ENCODE peak calls at places on chromosomes 12 and 14, in ten cellular contexts. One of them, this sample, is unnamed.

GRCh38 chr12:94187351-94187750 is 39.0 kb downstream of the PLXNC1 start:
- DNase-seq in non-pigmented ciliary epithelial cell: no peak
- DNase-seq in stimulated activated CD4-positive, alpha-beta T cell treated with anti-CD3 and anti-CD28 coated beads, Interleukin-4, amount 100 ng/mL, for 4 hours: no peak
- DNase-seq in Kasumi-1: no peak
- DNase-seq in amniotic stem cell: no peak
- DNase-seq in NCI-H82: no peak
- DNase-seq in amniotic epithelial cell: no peak
- DNase-seq in transverse colon: no peak
- DNase-seq in AG09319: peak; percentile 25
- DNase-seq in CD8-positive, alpha-beta memory T cell: no peak
- DNase-seq in this sample: no peak

GRCh38 chr12:48863296-48863695 is 2.4 kb downstream of the RND1 start:
- DNase-seq in non-pigmented ciliary epithelial cell: no peak
- DNase-seq in NCI-H82: no peak
- DNase-seq in amniotic stem cell: no peak
- DNase-seq in stimulated activated CD4-positive, alpha-beta T cell treated with anti-CD3 and anti-CD28 coated beads, Interleukin-4, amount 100 ng/mL, for 4 hours: no peak
- DNase-seq in transverse colon: no peak
- DNase-seq in AG09319: no peak
- DNase-seq in CD8-positive, alpha-beta memory T cell: no peak
- DNase-seq in amniotic epithelial cell: no peak
- DNase-seq in Kasumi-1: no peak
- DNase-seq in this sample: no peak

GRCh38 chr12:76445469-76445868 is 97.3 kb upstream of the BBS10 start:
- DNase-seq in amniotic epithelial cell: no peak
- DNase-seq in non-pigmented ciliary epithelial cell: no peak
- DNase-seq in transverse colon: no peak
- DNase-seq in CD8-positive, alpha-beta memory T cell: no peak
- DNase-seq in Kasumi-1: no peak
- DNase-seq in amniotic stem cell: no peak
- DNase-seq in NCI-H82: no peak
- DNase-seq in AG09319: no peak
- DNase-seq in stimulated activated CD4-positive, alpha-beta T cell treated with anti-CD3 and anti-CD28 coated beads, Interleukin-4, amount 100 ng/mL, for 4 hours: no peak
- DNase-seq in this sample: no peak

GRCh38 chr14:36057452-36058142 is 118.9 kb downstream of the PTCSC3 start:
- DNase-seq in CD8-positive, alpha-beta memory T cell: no peak
- DNase-seq in Kasumi-1: no peak
- DNase-seq in NCI-H82: no peak
- DNase-seq in amniotic epithelial cell: no peak
- DNase-seq in transverse colon: no peak
- DNase-seq in non-pigmented ciliary epithelial cell: no peak
- DNase-seq in stimulated activated CD4-positive, alpha-beta T cell treated with anti-CD3 and anti-CD28 coated beads, Interleukin-4, amount 100 ng/mL, for 4 hours: no peak
- DNase-seq in AG09319: no peak
- DNase-seq in amniotic stem cell: no peak
- DNase-seq in this sample: no peak

GRCh38 chr14:51554339-51554920 is 97.3 kb upstream of the FRMD6 start:
- DNase-seq in stimulated activated CD4-positive, alpha-beta T cell treated with anti-CD3 and anti-CD28 coated beads, Interleukin-4, amount 100 ng/mL, for 4 hours: no peak
- DNase-seq in CD8-positive, alpha-beta memory T cell: no peak
- DNase-seq in non-pigmented ciliary epithelial cell: peak; percentile 94
- DNase-seq in transverse colon: no peak
- DNase-seq in amniotic epithelial cell: peak; percentile 77
- DNase-seq in NCI-H82: no peak
- DNase-seq in Kasumi-1: no peak
- DNase-seq in AG09319: peak; percentile 25
- DNase-seq in amniotic stem cell: peak; percentile 15
- DNase-seq in this sample: no peak

GRCh38 chr12:42716521-42716920 is 127.0 kb upstream of the PRICKLE1 start:
- DNase-seq in NCI-H82: no peak
- DNase-seq in stimulated activated CD4-positive, alpha-beta T cell treated with anti-CD3 and anti-CD28 coated beads, Interleukin-4, amount 100 ng/mL, for 4 hours: no peak
- DNase-seq in transverse colon: no peak
- DNase-seq in Kasumi-1: no peak
- DNase-seq in CD8-positive, alpha-beta memory T cell: no peak
- DNase-seq in amniotic epithelial cell: peak; percentile 78
- DNase-seq in amniotic stem cell: no peak
- DNase-seq in AG09319: no peak
- DNase-seq in non-pigmented ciliary epithelial cell: no peak
- DNase-seq in this sample: no peak

GRCh38 chr12:50728417-50728816 is 35.5 kb upstream of the ATF1 start:
- DNase-seq in transverse colon: no peak
- DNase-seq in amniotic epithelial cell: no peak
- DNase-seq in AG09319: no peak
- DNase-seq in CD8-positive, alpha-beta memory T cell: no peak
- DNase-seq in stimulated activated CD4-positive, alpha-beta T cell treated with anti-CD3 and anti-CD28 coated beads, Interleukin-4, amount 100 ng/mL, for 4 hours: no peak
- DNase-seq in amniotic stem cell: no peak
- DNase-seq in Kasumi-1: no peak
- DNase-seq in NCI-H82: no peak
- DNase-seq in non-pigmented ciliary epithelial cell: no peak
- DNase-seq in this sample: no peak

GRCh38 chr12:104219908-104220404 is 4.4 kb downstream of the TXNRD1 start:
- DNase-seq in CD8-positive, alpha-beta memory T cell: no peak
- DNase-seq in AG09319: peak; percentile 70
- DNase-seq in amniotic stem cell: peak; percentile 78
- DNase-seq in non-pigmented ciliary epithelial cell: peak; percentile 47
- DNase-seq in NCI-H82: no peak
- DNase-seq in stimulated activated CD4-positive, alpha-beta T cell treated with anti-CD3 and anti-CD28 coated beads, Interleukin-4, amount 100 ng/mL, for 4 hours: peak; percentile 43
- DNase-seq in transverse colon: peak; percentile 32
- DNase-seq in amniotic epithelial cell: peak; percentile 93
- DNase-seq in Kasumi-1: peak; percentile 39
- DNase-seq in this sample: peak; percentile 13

GRCh38 chr12:57765003-57765697 is 1.7 kb downstream of the CYP27B1 start:
- DNase-seq in amniotic stem cell: no peak
- DNase-seq in stimulated activated CD4-positive, alpha-beta T cell treated with anti-CD3 and anti-CD28 coated beads, Interleukin-4, amount 100 ng/mL, for 4 hours: peak; percentile 64
- DNase-seq in CD8-positive, alpha-beta memory T cell: peak; percentile 32
- DNase-seq in amniotic epithelial cell: peak; percentile 16
- DNase-seq in non-pigmented ciliary epithelial cell: no peak
- DNase-seq in AG09319: no peak
- DNase-seq in transverse colon: peak; percentile 64
- DNase-seq in Kasumi-1: peak; percentile 59
- DNase-seq in NCI-H82: peak; percentile 58
- DNase-seq in this sample: no peak

GRCh38 chr12:113445544-113446176 is 23.5 kb downstream of the SDSL start:
- DNase-seq in amniotic stem cell: no peak
- DNase-seq in Kasumi-1: peak; percentile 64
- DNase-seq in CD8-positive, alpha-beta memory T cell: no peak
- DNase-seq in AG09319: no peak
- DNase-seq in non-pigmented ciliary epithelial cell: no peak
- DNase-seq in NCI-H82: no peak
- DNase-seq in stimulated activated CD4-positive, alpha-beta T cell treated with anti-CD3 and anti-CD28 coated beads, Interleukin-4, amount 100 ng/mL, for 4 hours: no peak
- DNase-seq in transverse colon: no peak
- DNase-seq in amniotic epithelial cell: peak; percentile 23
- DNase-seq in this sample: no peak

GRCh38 chr14:54567634-54568561 is 970 bp downstream of the SAMD4A start:
- DNase-seq in NCI-H82: peak; percentile 30
- DNase-seq in Kasumi-1: peak; percentile 32
- DNase-seq in stimulated activated CD4-positive, alpha-beta T cell treated with anti-CD3 and anti-CD28 coated beads, Interleukin-4, amount 100 ng/mL, for 4 hours: peak; percentile 27
- DNase-seq in non-pigmented ciliary epithelial cell: no peak
- DNase-seq in CD8-positive, alpha-beta memory T cell: peak; percentile 14
- DNase-seq in amniotic epithelial cell: peak; percentile 53
- DNase-seq in transverse colon: peak; percentile 49
- DNase-seq in AG09319: no peak
- DNase-seq in amniotic stem cell: no peak
- DNase-seq in this sample: peak; percentile 23

GRCh38 chr14:89564999-89565398 is 148.0 kb upstream of the FOXN3 start:
- DNase-seq in AG09319: no peak
- DNase-seq in Kasumi-1: no peak
- DNase-seq in transverse colon: no peak
- DNase-seq in amniotic epithelial cell: no peak
- DNase-seq in NCI-H82: no peak
- DNase-seq in CD8-positive, alpha-beta memory T cell: no peak
- DNase-seq in stimulated activated CD4-positive, alpha-beta T cell treated with anti-CD3 and anti-CD28 coated beads, Interleukin-4, amount 100 ng/mL, for 4 hours: no peak
- DNase-seq in non-pigmented ciliary epithelial cell: no peak
- DNase-seq in amniotic stem cell: no peak
- DNase-seq in this sample: no peak

GRCh38 chr12:55946553-55946952 is 15.6 kb downstream of the DGKA start:
- DNase-seq in transverse colon: no peak
- DNase-seq in amniotic stem cell: no peak
- DNase-seq in NCI-H82: no peak
- DNase-seq in AG09319: no peak
- DNase-seq in CD8-positive, alpha-beta memory T cell: no peak
- DNase-seq in stimulated activated CD4-positive, alpha-beta T cell treated with anti-CD3 and anti-CD28 coated beads, Interleukin-4, amount 100 ng/mL, for 4 hours: no peak
- DNase-seq in Kasumi-1: no peak
- DNase-seq in amniotic epithelial cell: no peak
- DNase-seq in non-pigmented ciliary epithelial cell: no peak
- DNase-seq in this sample: no peak

GRCh38 chr12:46385439-46385838 is 12.9 kb upstream of the SLC38A2 start:
- DNase-seq in transverse colon: no peak
- DNase-seq in Kasumi-1: no peak
- DNase-seq in non-pigmented ciliary epithelial cell: no peak
- DNase-seq in stimulated activated CD4-positive, alpha-beta T cell treated with anti-CD3 and anti-CD28 coated beads, Interleukin-4, amount 100 ng/mL, for 4 hours: no peak
- DNase-seq in CD8-positive, alpha-beta memory T cell: no peak
- DNase-seq in amniotic stem cell: no peak
- DNase-seq in AG09319: no peak
- DNase-seq in amniotic epithelial cell: no peak
- DNase-seq in NCI-H82: no peak
- DNase-seq in this sample: no peak

GRCh38 chr12:51639361-51639760 is 48.3 kb downstream of the SCN8A start:
- DNase-seq in amniotic stem cell: no peak
- DNase-seq in stimulated activated CD4-positive, alpha-beta T cell treated with anti-CD3 and anti-CD28 coated beads, Interleukin-4, amount 100 ng/mL, for 4 hours: no peak
- DNase-seq in non-pigmented ciliary epithelial cell: no peak
- DNase-seq in NCI-H82: no peak
- DNase-seq in AG09319: no peak
- DNase-seq in CD8-positive, alpha-beta memory T cell: no peak
- DNase-seq in Kasumi-1: no peak
- DNase-seq in amniotic epithelial cell: no peak
- DNase-seq in transverse colon: no peak
- DNase-seq in this sample: no peak

GRCh38 chr14:98393527-98393926 is 878.5 kb downstream of the BCL11B start:
- DNase-seq in stimulated activated CD4-positive, alpha-beta T cell treated with anti-CD3 and anti-CD28 coated beads, Interleukin-4, amount 100 ng/mL, for 4 hours: no peak
- DNase-seq in non-pigmented ciliary epithelial cell: no peak
- DNase-seq in Kasumi-1: no peak
- DNase-seq in amniotic epithelial cell: no peak
- DNase-seq in amniotic stem cell: no peak
- DNase-seq in AG09319: no peak
- DNase-seq in transverse colon: no peak
- DNase-seq in NCI-H82: no peak
- DNase-seq in CD8-positive, alpha-beta memory T cell: no peak
- DNase-seq in this sample: no peak

GRCh38 chr12:55957106-55957859 is 8.6 kb downstream of the PMEL start:
- DNase-seq in Kasumi-1: no peak
- DNase-seq in NCI-H82: no peak
- DNase-seq in non-pigmented ciliary epithelial cell: no peak
- DNase-seq in CD8-positive, alpha-beta memory T cell: no peak
- DNase-seq in transverse colon: peak; percentile 58
- DNase-seq in amniotic stem cell: no peak
- DNase-seq in stimulated activated CD4-positive, alpha-beta T cell treated with anti-CD3 and anti-CD28 coated beads, Interleukin-4, amount 100 ng/mL, for 4 hours: no peak
- DNase-seq in AG09319: no peak
- DNase-seq in amniotic epithelial cell: no peak
- DNase-seq in this sample: no peak

GRCh38 chr12:131711551-131712205 is 788 bp downstream of the SFSWAP start:
- DNase-seq in amniotic epithelial cell: no peak
- DNase-seq in AG09319: no peak
- DNase-seq in NCI-H82: peak; percentile 45
- DNase-seq in stimulated activated CD4-positive, alpha-beta T cell treated with anti-CD3 and anti-CD28 coated beads, Interleukin-4, amount 100 ng/mL, for 4 hours: no peak
- DNase-seq in non-pigmented ciliary epithelial cell: no peak
- DNase-seq in transverse colon: no peak
- DNase-seq in amniotic stem cell: no peak
- DNase-seq in Kasumi-1: peak; percentile 28
- DNase-seq in CD8-positive, alpha-beta memory T cell: no peak
- DNase-seq in this sample: no peak

GRCh38 chr12:103012884-103013283 is 55.4 kb downstream of the ASCL1 start:
- DNase-seq in amniotic stem cell: no peak
- DNase-seq in non-pigmented ciliary epithelial cell: no peak
- DNase-seq in amniotic epithelial cell: no peak
- DNase-seq in AG09319: no peak
- DNase-seq in Kasumi-1: no peak
- DNase-seq in NCI-H82: peak; percentile 14
- DNase-seq in stimulated activated CD4-positive, alpha-beta T cell treated with anti-CD3 and anti-CD28 coated beads, Interleukin-4, amount 100 ng/mL, for 4 hours: no peak
- DNase-seq in CD8-positive, alpha-beta memory T cell: no peak
- DNase-seq in transverse colon: no peak
- DNase-seq in this sample: no peak

GRCh38 chr14:57866199-57866755 is 385 bp upstream of the SLC35F4 start:
- DNase-seq in amniotic epithelial cell: no peak
- DNase-seq in amniotic stem cell: no peak
- DNase-seq in non-pigmented ciliary epithelial cell: no peak
- DNase-seq in stimulated activated CD4-positive, alpha-beta T cell treated with anti-CD3 and anti-CD28 coated beads, Interleukin-4, amount 100 ng/mL, for 4 hours: no peak
- DNase-seq in NCI-H82: peak; percentile 95
- DNase-seq in Kasumi-1: no peak
- DNase-seq in transverse colon: no peak
- DNase-seq in CD8-positive, alpha-beta memory T cell: no peak
- DNase-seq in AG09319: no peak
- DNase-seq in this sample: no peak

GRCh38 chr12:69240625-69240984 is 1.2 kb downstream of the CPSF6 start:
- DNase-seq in amniotic stem cell: no peak
- DNase-seq in transverse colon: no peak
- DNase-seq in CD8-positive, alpha-beta memory T cell: no peak
- DNase-seq in NCI-H82: peak; percentile 47
- DNase-seq in amniotic epithelial cell: no peak
- DNase-seq in AG09319: no peak
- DNase-seq in non-pigmented ciliary epithelial cell: no peak
- DNase-seq in stimulated activated CD4-positive, alpha-beta T cell treated with anti-CD3 and anti-CD28 coated beads, Interleukin-4, amount 100 ng/mL, for 4 hours: no peak
- DNase-seq in Kasumi-1: peak; percentile 21
- DNase-seq in this sample: peak; percentile 10

GRCh38 chr12:79402626-79403025 is 288.1 kb downstream of the PAWR start:
- DNase-seq in amniotic stem cell: no peak
- DNase-seq in CD8-positive, alpha-beta memory T cell: no peak
- DNase-seq in Kasumi-1: no peak
- DNase-seq in transverse colon: no peak
- DNase-seq in stimulated activated CD4-positive, alpha-beta T cell treated with anti-CD3 and anti-CD28 coated beads, Interleukin-4, amount 100 ng/mL, for 4 hours: no peak
- DNase-seq in NCI-H82: no peak
- DNase-seq in non-pigmented ciliary epithelial cell: no peak
- DNase-seq in AG09319: no peak
- DNase-seq in amniotic epithelial cell: peak; percentile 88
- DNase-seq in this sample: no peak